ENCODE peak calls at places on chromosomes 5 and 9, in eight cellular contexts. I is skeletal muscle cell, K is astrocyte, F is cardiac muscle cell, S is GM06990, J is left ventricle myocardium inferior, Z is fibroblast of villous mesenchyme, Y is H1. M is an unnamed sample.

GRCh38 chr9:114908104-114908621 is 22.2 kb downstream of the TNFSF8 start:
- DNase-seq in I (no peak), K (peak), F (no peak), S (no peak), J (no peak), Z (peak), Y (peak), M (no peak)

GRCh38 chr9:131398204-131398603 is 4.3 kb downstream of the PRRC2B start:
- DNase-seq in I (no peak), K (peak), F (no peak), S (peak), J (no peak), Z (no peak), Y (no peak), M (no peak)

GRCh38 chr5:170631471-170632195 is 127.8 kb downstream of the KCNIP1 start:
- DNase-seq in I (no peak), K (no peak), F (peak), S (no peak), J (peak), Z (no peak), Y (no peak), M (no peak)

GRCh38 chr9:96048116-96048953 is 172.8 kb downstream of the ERCC6L2 start:
- DNase-seq in I (no peak), K (no peak), F (peak), S (no peak), J (no peak), Z (no peak), Y (no peak), M (no peak)

GRCh38 chr9:21789541-21790037 is 12.8 kb upstream of the MTAP start:
- DNase-seq in I (peak), K (peak), F (peak), S (peak), J (no peak), Z (peak), Y (no peak), M (peak)

GRCh38 chr5:68068204-68068603 is 147.4 kb upstream of the PIK3R1 start:
- DNase-seq in I (no peak), K (no peak), F (no peak), S (no peak), J (no peak), Z (no peak), Y (no peak), M (no peak)

GRCh38 chr5:178431063-178431776 is 159.0 kb downstream of the COL23A1 start:
- DNase-seq in I (no peak), K (no peak), F (no peak), S (no peak), J (no peak), Z (no peak), Y (no peak), M (no peak)

GRCh38 chr5:42993516-42994284 is 46.4 kb downstream of the ANXA2R start:
- DNase-seq in I (peak), K (peak), F (peak), S (peak), J (no peak), Z (peak), Y (no peak), M (peak)

GRCh38 chr5:64767959-64768357 is 533 bp downstream of the SREK1IP1 start:
- DNase-seq in I (no peak), K (no peak), F (no peak), S (no peak), J (no peak), Z (peak), Y (no peak), M (no peak)

GRCh38 chr9:119052339-119053030 is 316.8 kb downstream of the BRINP1 start:
- DNase-seq in I (no peak), K (no peak), F (no peak), S (no peak), J (peak), Z (no peak), Y (no peak), M (no peak)

GRCh38 chr5:34576849-34577248 is 79.3 kb upstream of the RAI14 start:
- DNase-seq in I (no peak), K (no peak), F (no peak), S (no peak), J (no peak), Z (peak), Y (no peak), M (no peak)

GRCh38 chr5:160230686-160231527 is 1.6 kb downstream of the FABP6 start:
- DNase-seq in I (no peak), K (peak), F (peak), S (peak), J (no peak), Z (no peak), Y (no peak), M (no peak)

GRCh38 chr9:129140397-129141065 is 29.3 kb downstream of the PTPA start:
- DNase-seq in I (no peak), K (peak), F (peak), S (peak), J (peak), Z (peak), Y (no peak), M (no peak)

GRCh38 chr5:139079969-139080368 is 118.2 kb downstream of the SIL1 start:
- DNase-seq in I (no peak), K (no peak), F (no peak), S (no peak), J (no peak), Z (no peak), Y (no peak), M (no peak)
- H3K4me3 ChIP-seq in I (no peak), K (no peak), F (no peak), S (no peak), J (no peak), Z (no peak), Y (no peak), M (no peak)

GRCh38 chr9:136995772-136996308 is 528 bp downstream of the CLIC3 start:
- DNase-seq in I (no peak), K (peak), F (no peak), S (no peak), J (no peak), Z (peak), Y (no peak), M (no peak)

GRCh38 chr9:136997355-136997754 is 987 bp upstream of the CLIC3 start:
- DNase-seq in I (no peak), K (no peak), F (no peak), S (no peak), J (no peak), Z (no peak), Y (no peak), M (no peak)

GRCh38 chr9:136995370-136995769 is 998 bp downstream of the CLIC3 start:
- DNase-seq in I (no peak), K (no peak), F (no peak), S (no peak), J (no peak), Z (no peak), Y (no peak), M (no peak)

GRCh38 chr9:136997830-136998234 is 1.5 kb upstream of the CLIC3 start:
- DNase-seq in I (no peak), K (no peak), F (no peak), S (no peak), J (no peak), Z (no peak), Y (no peak), M (no peak)

GRCh38 chr9:136996361-136997281 is at the start of gene CLIC3:
- DNase-seq in I (no peak), K (no peak), F (no peak), S (peak), J (no peak), Z (peak), Y (no peak), M (no peak)
- H3K4me3 ChIP-seq in I (no peak), K (no peak), F (no peak), S (no peak), J (peak), Z (peak), Y (peak), M (no peak)

DNA sequence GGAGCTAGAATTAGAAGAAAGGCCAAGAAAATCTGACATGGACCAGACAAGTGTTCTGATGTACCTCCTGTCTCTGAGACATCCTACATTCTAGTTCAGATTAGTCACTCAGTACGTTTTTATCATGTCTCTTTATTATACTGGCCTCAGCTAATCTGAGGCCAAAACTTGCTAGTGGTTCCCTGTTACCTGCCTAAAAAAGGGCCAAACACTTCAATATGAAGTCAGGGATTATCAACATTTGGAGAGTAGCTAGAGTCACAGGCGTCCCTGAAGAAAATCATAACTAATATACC is 587.4 kb downstream of the PRELID2 start:
- DNase-seq in I (no peak), K (no peak), F (no peak), S (no peak), J (no peak), Z (no peak), Y (no peak), M (no peak)
- H3K4me3 ChIP-seq in I (no peak), K (no peak), F (no peak), S (no peak), J (no peak), Z (no peak), Y (no peak), M (no peak)

GRCh38 chr9:109110326-109111014 is 9.3 kb downstream of the TMEM245 start:
- DNase-seq in I (no peak), K (peak), F (peak), S (peak), J (no peak), Z (peak), Y (no peak), M (no peak)
- H3K4me3 ChIP-seq in I (no peak), K (peak), F (no peak), S (no peak), J (peak), Z (no peak), Y (no peak), M (peak)

DNA sequence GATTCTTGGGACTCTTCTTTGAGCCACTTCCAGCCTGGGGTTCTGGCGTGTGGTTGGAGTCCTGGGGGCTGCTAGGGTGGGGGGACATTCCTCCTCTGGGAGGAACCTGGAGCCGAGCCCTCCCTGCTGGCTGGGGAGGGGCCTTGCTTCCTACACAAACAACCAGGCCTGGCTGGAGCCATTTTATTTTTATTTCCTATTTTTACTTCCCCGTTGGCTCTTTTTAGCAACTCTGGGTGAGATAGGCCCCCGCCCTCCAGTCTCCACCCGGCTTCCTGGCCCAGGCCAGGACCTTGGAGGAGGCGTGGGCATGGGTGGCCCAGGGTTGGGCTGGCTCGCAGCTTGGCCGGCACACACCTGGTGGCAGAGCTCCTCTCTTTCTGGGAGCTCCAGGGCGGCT is 15.1 kb downstream of the RXRA start:
- DNase-seq in I (no peak), K (no peak), F (no peak), S (no peak), J (peak), Z (no peak), Y (no peak), M (no peak)
- H3K4me3 ChIP-seq in I (no peak), K (no peak), F (no peak), S (no peak), J (peak), Z (no peak), Y (no peak), M (no peak)

GRCh38 chr5:134123360-134123759 is 8.9 kb downstream of the TCF7 start:
- DNase-seq in I (no peak), K (no peak), F (no peak), S (no peak), J (no peak), Z (no peak), Y (no peak), M (no peak)

GRCh38 chr5:134127988-134128647 is 13.6 kb downstream of the TCF7 start:
- DNase-seq in I (no peak), K (peak), F (no peak), S (no peak), J (no peak), Z (no peak), Y (no peak), M (no peak)

GRCh38 chr5:134127376-134127861 is 12.9 kb downstream of the TCF7 start:
- DNase-seq in I (no peak), K (peak), F (peak), S (peak), J (peak), Z (no peak), Y (no peak), M (no peak)

GRCh38 chr5:134124289-134125194 is 10.1 kb downstream of the TCF7 start:
- DNase-seq in I (no peak), K (peak), F (no peak), S (no peak), J (no peak), Z (no peak), Y (no peak), M (no peak)

GRCh38 chr5:134125195-134126015 is 10.9 kb downstream of the TCF7 start:
- DNase-seq in I (peak), K (peak), F (peak), S (no peak), J (peak), Z (peak), Y (no peak), M (peak)
- H3K4me3 ChIP-seq in I (no peak), K (no peak), F (no peak), S (no peak), J (no peak), Z (no peak), Y (no peak), M (no peak)

GRCh38 chr5:141421489-141421855 is 621 bp downstream of the PCDHGA11 start:
- DNase-seq in I (no peak), K (no peak), F (no peak), S (no peak), J (no peak), Z (peak), Y (no peak), M (no peak)
- H3K4me3 ChIP-seq in I (peak), K (peak), F (no peak), S (peak), J (peak), Z (peak), Y (peak), M (peak)

GRCh38 chr5:76404694-76405306 is 1.7 kb downstream of the IQGAP2 start:
- DNase-seq in I (no peak), K (no peak), F (no peak), S (no peak), J (no peak), Z (no peak), Y (no peak), M (no peak)
- H3K4me3 ChIP-seq in I (no peak), K (no peak), F (no peak), S (peak), J (peak), Z (no peak), Y (peak), M (no peak)

DNA sequence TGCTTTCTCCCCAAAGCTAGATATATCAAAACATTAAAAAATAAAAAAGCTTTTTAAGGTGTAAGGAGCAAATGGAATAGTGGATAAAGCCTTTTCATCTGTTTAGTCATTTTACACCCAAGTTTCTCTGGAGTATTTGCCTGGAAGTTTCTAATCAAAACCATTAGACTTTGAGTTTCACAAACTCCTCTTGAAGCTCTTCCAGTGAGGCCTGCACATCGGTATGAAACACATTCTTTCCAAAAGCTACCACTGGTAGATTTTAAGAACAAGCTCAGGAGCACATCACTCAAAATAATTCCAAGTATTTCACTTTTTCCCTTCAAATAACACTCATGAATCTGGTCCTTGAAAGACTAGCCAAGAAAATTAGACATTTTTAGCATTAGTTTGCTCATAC is 5.7 kb downstream of the TRIM52 start:
- DNase-seq in I (no peak), K (no peak), F (no peak), S (no peak), J (no peak), Z (no peak), Y (no peak), M (no peak)
- H3K4me3 ChIP-seq in I (no peak), K (no peak), F (no peak), S (no peak), J (no peak), Z (no peak), Y (no peak), M (no peak)

GRCh38 chr9:137030528-137030927 is 1.4 kb downstream of the FUT7 start:
- DNase-seq in I (no peak), K (no peak), F (peak), S (peak), J (no peak), Z (no peak), Y (no peak), M (no peak)

GRCh38 chr9:137030006-137030405 is 1.9 kb downstream of the FUT7 start:
- DNase-seq in I (no peak), K (no peak), F (no peak), S (peak), J (no peak), Z (no peak), Y (no peak), M (no peak)

GRCh38 chr9:137028281-137029057 is 432 bp upstream of the ABCA2 start:
- DNase-seq in I (no peak), K (no peak), F (peak), S (peak), J (peak), Z (peak), Y (no peak), M (no peak)

GRCh38 chr9:137028013-137028280 is at the start of gene ABCA2:
- DNase-seq in I (no peak), K (no peak), F (peak), S (no peak), J (no peak), Z (no peak), Y (no peak), M (no peak)

DNA sequence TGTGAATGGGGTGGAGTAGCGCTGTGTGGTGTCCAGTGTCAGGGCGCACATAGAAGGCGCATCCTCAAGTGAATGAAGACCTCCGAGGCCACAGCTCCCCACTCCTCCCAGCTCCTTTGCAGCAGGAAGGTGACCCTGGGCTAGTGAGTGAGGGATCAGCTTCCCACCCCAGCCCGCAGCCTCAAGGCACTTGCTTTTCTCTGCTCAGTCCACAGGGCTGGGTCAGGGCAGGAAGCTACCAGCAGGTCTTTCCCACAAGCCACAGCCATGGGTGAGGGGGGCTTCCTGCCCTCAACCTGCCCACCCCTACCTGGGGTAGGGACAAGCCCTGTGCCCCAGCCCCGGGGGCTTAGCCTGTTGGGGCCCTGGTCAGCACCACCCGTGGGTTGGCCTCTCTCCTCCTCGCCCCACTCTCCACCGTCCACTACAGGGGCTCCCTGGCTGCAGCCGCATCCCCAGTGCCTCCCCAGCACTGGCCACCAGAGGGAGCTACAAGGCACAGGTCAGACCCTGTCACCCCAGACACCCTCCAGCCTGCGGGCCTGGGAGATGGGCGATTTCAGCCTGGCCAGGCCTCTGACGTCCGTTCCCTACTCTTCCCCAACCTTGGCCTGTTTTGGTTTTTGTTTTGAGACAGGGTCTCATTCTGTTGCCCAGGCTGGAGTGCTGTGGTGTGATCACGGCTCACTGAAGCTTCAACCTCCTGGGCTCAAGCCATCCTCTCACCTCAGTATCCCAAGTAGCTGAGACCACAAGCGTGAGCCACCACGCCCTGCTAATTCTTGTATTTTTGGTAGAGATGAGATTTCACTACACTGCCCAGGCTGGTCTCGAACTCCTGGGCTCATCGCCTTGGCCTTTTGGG is 1.3 kb upstream of the ABCA2 start:
- DNase-seq in I (no peak), K (no peak), F (peak), S (peak), J (peak), Z (peak), Y (no peak), M (no peak)
- H3K4me3 ChIP-seq in I (peak), K (peak), F (peak), S (no peak), J (peak), Z (peak), Y (no peak), M (no peak)

M was measured in AG04450.